ENCODE peak calls at places on chromosomes 12 and 14, in nine cellular contexts. One of them, this sample, is unnamed.

GRCh38 chr12:3076730-3077571 is at the start of gene TSPAN9:
- DNase-seq in AG04449: no peak
- DNase-seq in hepatocyte: peak; percentile 89
- DNase-seq in A549: peak; percentile 74
- DNase-seq in OCI-LY7: peak; percentile 56
- DNase-seq in endothelial cell of umbilical vein: peak; percentile 71
- DNase-seq in testis: peak; percentile 77
- DNase-seq in WTC11: peak; percentile 70
- DNase-seq in fibroblast of lung: peak; percentile 75
- DNase-seq in this sample: peak; percentile 82

GRCh38 chr14:103543721-103544626 is 15.0 kb downstream of the TRMT61A start:
- DNase-seq in OCI-LY7: no peak
- DNase-seq in endothelial cell of umbilical vein: no peak
- DNase-seq in testis: peak; percentile 67
- DNase-seq in AG04449: no peak
- DNase-seq in fibroblast of lung: no peak
- DNase-seq in A549: no peak
- DNase-seq in WTC11: no peak
- DNase-seq in hepatocyte: no peak
- DNase-seq in this sample: no peak

GRCh38 chr14:92955381-92955780 is 32.4 kb downstream of the CHGA start:
- DNase-seq in OCI-LY7: no peak
- DNase-seq in WTC11: no peak
- DNase-seq in endothelial cell of umbilical vein: no peak
- DNase-seq in AG04449: no peak
- DNase-seq in hepatocyte: no peak
- DNase-seq in A549: no peak
- DNase-seq in fibroblast of lung: no peak
- DNase-seq in testis: no peak
- DNase-seq in this sample: no peak

GRCh38 chr12:12456637-12457036 is 99.8 kb downstream of the BORCS5 start:
- DNase-seq in endothelial cell of umbilical vein: peak; percentile 61
- DNase-seq in hepatocyte: no peak
- DNase-seq in A549: no peak
- DNase-seq in WTC11: no peak
- DNase-seq in OCI-LY7: no peak
- DNase-seq in AG04449: peak; percentile 26
- DNase-seq in testis: no peak
- DNase-seq in fibroblast of lung: peak; percentile 54
- DNase-seq in this sample: no peak

GRCh38 chr14:77000340-77001235 is 27.9 kb downstream of the IRF2BPL start:
- DNase-seq in OCI-LY7: peak; percentile 76
- DNase-seq in testis: peak; percentile 50
- DNase-seq in AG04449: no peak
- DNase-seq in hepatocyte: peak; percentile 87
- DNase-seq in endothelial cell of umbilical vein: peak; percentile 67
- DNase-seq in A549: no peak
- DNase-seq in WTC11: no peak
- DNase-seq in fibroblast of lung: peak; percentile 56
- DNase-seq in this sample: no peak

GRCh38 chr14:85333313-85333712 is 196.6 kb upstream of the FLRT2 start:
- DNase-seq in WTC11: no peak
- DNase-seq in testis: no peak
- DNase-seq in hepatocyte: no peak
- DNase-seq in OCI-LY7: no peak
- DNase-seq in fibroblast of lung: peak; percentile 16
- DNase-seq in A549: peak; percentile 3
- DNase-seq in AG04449: no peak
- DNase-seq in endothelial cell of umbilical vein: peak; percentile 67
- DNase-seq in this sample: no peak

GRCh38 chr14:99454246-99454645 is 26.4 kb downstream of the SETD3 start:
- DNase-seq in endothelial cell of umbilical vein: no peak
- DNase-seq in AG04449: no peak
- DNase-seq in A549: no peak
- DNase-seq in OCI-LY7: no peak
- DNase-seq in WTC11: no peak
- DNase-seq in fibroblast of lung: no peak
- DNase-seq in hepatocyte: no peak
- DNase-seq in testis: no peak
- DNase-seq in this sample: no peak

GRCh38 chr12:51763743-51764142 is 84.8 kb downstream of the FIGNL2 start:
- DNase-seq in AG04449: no peak
- DNase-seq in fibroblast of lung: no peak
- DNase-seq in endothelial cell of umbilical vein: no peak
- DNase-seq in A549: no peak
- DNase-seq in testis: no peak
- DNase-seq in hepatocyte: no peak
- DNase-seq in OCI-LY7: no peak
- DNase-seq in WTC11: no peak
- DNase-seq in this sample: no peak

GRCh38 chr14:59389936-59390335 is 75.2 kb downstream of the GPR135 start:
- DNase-seq in testis: no peak
- DNase-seq in endothelial cell of umbilical vein: no peak
- DNase-seq in A549: no peak
- DNase-seq in hepatocyte: no peak
- DNase-seq in AG04449: no peak
- DNase-seq in fibroblast of lung: no peak
- DNase-seq in OCI-LY7: no peak
- DNase-seq in WTC11: no peak
- DNase-seq in this sample: no peak

GRCh38 chr12:2262449-2262848 is 209.7 kb downstream of the CACNA1C start:
- DNase-seq in WTC11: no peak
- DNase-seq in endothelial cell of umbilical vein: no peak
- DNase-seq in hepatocyte: no peak
- DNase-seq in A549: no peak
- DNase-seq in OCI-LY7: no peak
- DNase-seq in AG04449: no peak
- DNase-seq in fibroblast of lung: no peak
- DNase-seq in testis: no peak
- DNase-seq in this sample: no peak

GRCh38 chr12:57097554-57097835 is 8.6 kb downstream of the NAB2 start:
- DNase-seq in endothelial cell of umbilical vein: no peak
- DNase-seq in AG04449: no peak
- DNase-seq in testis: no peak
- DNase-seq in A549: no peak
- DNase-seq in fibroblast of lung: no peak
- DNase-seq in WTC11: no peak
- DNase-seq in OCI-LY7: no peak
- DNase-seq in hepatocyte: no peak
- DNase-seq in this sample: no peak

GRCh38 chr12:58639323-58639934 is 280.9 kb downstream of the LRIG3 start:
- DNase-seq in WTC11: no peak
- DNase-seq in hepatocyte: no peak
- DNase-seq in AG04449: no peak
- DNase-seq in A549: no peak
- DNase-seq in OCI-LY7: no peak
- DNase-seq in fibroblast of lung: peak; percentile 72
- DNase-seq in endothelial cell of umbilical vein: peak; percentile 2
- DNase-seq in testis: no peak
- DNase-seq in this sample: no peak

GRCh38 chr14:48536318-48536717 is 860.9 kb upstream of the MDGA2 start:
- DNase-seq in testis: peak; percentile 32
- DNase-seq in hepatocyte: peak; percentile 6
- DNase-seq in A549: peak; percentile 1
- DNase-seq in endothelial cell of umbilical vein: no peak
- DNase-seq in fibroblast of lung: no peak
- DNase-seq in OCI-LY7: peak; percentile 2
- DNase-seq in WTC11: peak; percentile 63
- DNase-seq in AG04449: no peak
- DNase-seq in this sample: peak; percentile 82
- TF ChIP-seq CTCF in testis: no peak
- TF ChIP-seq CTCF in hepatocyte: no peak
- TF ChIP-seq CTCF in A549: no peak
- TF ChIP-seq CTCF in endothelial cell of umbilical vein: no peak
- TF ChIP-seq CTCF in fibroblast of lung: no peak
- TF ChIP-seq CTCF in OCI-LY7: no peak
- TF ChIP-seq CTCF in WTC11: no peak
- TF ChIP-seq CTCF in AG04449: no peak
- TF ChIP-seq CTCF in this sample: peak; percentile 68

DNA sequence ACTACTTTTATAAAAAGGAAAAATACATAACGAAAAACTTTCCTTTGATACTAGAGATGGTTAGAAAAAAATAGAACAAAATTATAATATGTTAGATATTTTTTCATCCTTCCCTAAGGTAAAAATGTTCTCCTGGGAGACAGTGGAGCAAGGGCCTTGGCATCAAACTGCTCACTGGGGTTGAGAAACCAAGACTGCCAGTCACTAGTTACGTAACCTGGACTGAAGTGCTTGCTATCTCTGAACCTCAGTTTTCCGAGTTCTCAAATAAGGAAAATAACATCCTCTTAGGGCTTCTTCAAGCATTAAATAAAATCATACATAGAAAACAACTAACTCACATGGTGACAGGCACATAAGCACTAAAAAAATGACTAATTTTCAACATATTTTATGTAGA is 48.2 kb upstream of the FRMD6 start:
- DNase-seq in fibroblast of lung: no peak
- DNase-seq in A549: no peak
- DNase-seq in hepatocyte: peak; percentile 13
- DNase-seq in WTC11: no peak
- DNase-seq in AG04449: no peak
- DNase-seq in testis: no peak
- DNase-seq in endothelial cell of umbilical vein: no peak
- DNase-seq in OCI-LY7: no peak
- DNase-seq in this sample: no peak
- TF ChIP-seq CTCF in fibroblast of lung: no peak
- TF ChIP-seq CTCF in A549: no peak
- TF ChIP-seq CTCF in hepatocyte: no peak
- TF ChIP-seq CTCF in WTC11: no peak
- TF ChIP-seq CTCF in AG04449: no peak
- TF ChIP-seq CTCF in testis: no peak
- TF ChIP-seq CTCF in endothelial cell of umbilical vein: no peak
- TF ChIP-seq CTCF in OCI-LY7: no peak
- TF ChIP-seq CTCF in this sample: no peak

GRCh38 chr14:68689426-68689825 is 103.4 kb downstream of the ZFP36L1 start:
- DNase-seq in endothelial cell of umbilical vein: no peak
- DNase-seq in AG04449: no peak
- DNase-seq in WTC11: no peak
- DNase-seq in OCI-LY7: no peak
- DNase-seq in hepatocyte: no peak
- DNase-seq in fibroblast of lung: no peak
- DNase-seq in A549: no peak
- DNase-seq in testis: no peak
- DNase-seq in this sample: no peak

GRCh38 chr14:68687746-68688145 is 105.1 kb downstream of the ZFP36L1 start:
- DNase-seq in AG04449: peak; percentile 91
- DNase-seq in fibroblast of lung: peak; percentile 69
- DNase-seq in hepatocyte: no peak
- DNase-seq in endothelial cell of umbilical vein: no peak
- DNase-seq in WTC11: no peak
- DNase-seq in A549: peak; percentile 80
- DNase-seq in testis: no peak
- DNase-seq in OCI-LY7: no peak
- DNase-seq in this sample: no peak

GRCh38 chr14:68686724-68687123 is 106.1 kb downstream of the ZFP36L1 start:
- DNase-seq in testis: no peak
- DNase-seq in OCI-LY7: peak; percentile 37
- DNase-seq in hepatocyte: no peak
- DNase-seq in fibroblast of lung: no peak
- DNase-seq in A549: no peak
- DNase-seq in WTC11: no peak
- DNase-seq in AG04449: no peak
- DNase-seq in endothelial cell of umbilical vein: no peak
- DNase-seq in this sample: no peak

GRCh38 chr14:68690106-68690960 is 102.5 kb downstream of the ZFP36L1 start:
- DNase-seq in AG04449: no peak
- DNase-seq in fibroblast of lung: no peak
- DNase-seq in endothelial cell of umbilical vein: no peak
- DNase-seq in WTC11: no peak
- DNase-seq in OCI-LY7: no peak
- DNase-seq in hepatocyte: no peak
- DNase-seq in testis: no peak
- DNase-seq in A549: no peak
- DNase-seq in this sample: no peak

DNA sequence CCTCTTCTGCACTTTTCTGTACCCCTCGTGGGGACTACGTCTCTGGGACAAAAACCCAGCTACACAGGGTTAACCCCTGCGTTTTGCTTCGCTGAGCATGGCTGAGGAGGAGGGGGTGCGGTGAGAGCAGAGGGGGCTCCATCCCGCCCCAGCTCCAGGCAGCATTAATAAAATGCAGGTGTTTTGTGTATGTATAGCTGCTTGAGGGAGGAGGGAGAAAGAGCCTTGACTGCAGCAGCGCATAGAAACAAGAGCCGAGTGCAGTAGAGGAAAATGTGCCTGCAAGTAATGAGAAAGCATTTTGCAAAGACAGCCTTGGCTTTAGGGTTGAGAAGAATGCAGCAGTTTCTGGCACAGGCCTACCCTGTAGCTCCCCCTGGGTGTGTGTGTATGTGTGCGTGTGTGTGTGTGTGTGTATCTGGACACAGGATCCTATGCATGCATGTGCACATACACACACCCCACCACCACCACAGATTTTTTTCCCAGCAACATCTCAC is 103.9 kb downstream of the ZFP36L1 start:
- DNase-seq in AG04449: peak; percentile 67
- DNase-seq in OCI-LY7: peak; percentile 86
- DNase-seq in testis: peak; percentile 43
- DNase-seq in A549: peak; percentile 58
- DNase-seq in WTC11: no peak
- DNase-seq in fibroblast of lung: peak; percentile 82
- DNase-seq in endothelial cell of umbilical vein: no peak
- DNase-seq in hepatocyte: peak; percentile 73
- DNase-seq in this sample: no peak
- TF ChIP-seq CTCF in AG04449: peak; percentile 4
- TF ChIP-seq CTCF in OCI-LY7: peak; percentile 53
- TF ChIP-seq CTCF in testis: no peak
- TF ChIP-seq CTCF in A549: no peak
- TF ChIP-seq CTCF in WTC11: no peak
- TF ChIP-seq CTCF in fibroblast of lung: peak; percentile 24
- TF ChIP-seq CTCF in endothelial cell of umbilical vein: no peak
- TF ChIP-seq CTCF in hepatocyte: peak; percentile 9
- TF ChIP-seq CTCF in this sample: no peak

GRCh38 chr14:89017417-89017816 is 193.0 kb downstream of the TTC8 start:
- DNase-seq in hepatocyte: no peak
- DNase-seq in OCI-LY7: no peak
- DNase-seq in A549: no peak
- DNase-seq in fibroblast of lung: no peak
- DNase-seq in AG04449: no peak
- DNase-seq in testis: no peak
- DNase-seq in endothelial cell of umbilical vein: no peak
- DNase-seq in WTC11: no peak
- DNase-seq in this sample: no peak

GRCh38 chr14:89013098-89013504 is 188.7 kb downstream of the TTC8 start:
- DNase-seq in OCI-LY7: peak; percentile 18
- DNase-seq in hepatocyte: peak; percentile 70
- DNase-seq in fibroblast of lung: peak; percentile 44
- DNase-seq in A549: peak; percentile 87
- DNase-seq in testis: peak; percentile 86
- DNase-seq in AG04449: no peak
- DNase-seq in endothelial cell of umbilical vein: peak; percentile 6
- DNase-seq in WTC11: peak; percentile 68
- DNase-seq in this sample: peak; percentile 73

GRCh38 chr14:89014570-89014847 is 190.1 kb downstream of the TTC8 start:
- DNase-seq in testis: no peak
- DNase-seq in AG04449: no peak
- DNase-seq in fibroblast of lung: no peak
- DNase-seq in hepatocyte: no peak
- DNase-seq in WTC11: no peak
- DNase-seq in endothelial cell of umbilical vein: no peak
- DNase-seq in A549: no peak
- DNase-seq in OCI-LY7: no peak
- DNase-seq in this sample: no peak

GRCh38 chr14:89013698-89014569 is 189.5 kb downstream of the TTC8 start:
- DNase-seq in fibroblast of lung: no peak
- DNase-seq in endothelial cell of umbilical vein: no peak
- DNase-seq in WTC11: no peak
- DNase-seq in OCI-LY7: no peak
- DNase-seq in A549: no peak
- DNase-seq in hepatocyte: no peak
- DNase-seq in testis: no peak
- DNase-seq in AG04449: no peak
- DNase-seq in this sample: no peak

GRCh38 chr14:89015016-89015415 is 190.6 kb downstream of the TTC8 start:
- DNase-seq in A549: no peak
- DNase-seq in testis: no peak
- DNase-seq in hepatocyte: no peak
- DNase-seq in AG04449: no peak
- DNase-seq in WTC11: no peak
- DNase-seq in endothelial cell of umbilical vein: no peak
- DNase-seq in fibroblast of lung: peak; percentile 28
- DNase-seq in OCI-LY7: no peak
- DNase-seq in this sample: no peak
- TF ChIP-seq CTCF in A549: no peak
- TF ChIP-seq CTCF in testis: no peak
- TF ChIP-seq CTCF in hepatocyte: no peak
- TF ChIP-seq CTCF in AG04449: no peak
- TF ChIP-seq CTCF in WTC11: no peak
- TF ChIP-seq CTCF in endothelial cell of umbilical vein: no peak
- TF ChIP-seq CTCF in fibroblast of lung: peak; percentile 19
- TF ChIP-seq CTCF in OCI-LY7: no peak
- TF ChIP-seq CTCF in this sample: peak; percentile 30